ENCODE peak calls at places on chromosomes 6 and 20, in eight cellular contexts. One of them, this sample, is unnamed.

GRCh38 chr6:40852667-40853383 is 186.2 kb downstream of the UNC5CL start:
- DNase-seq in GM12865: peak; percentile 3
- DNase-seq in neural progenitor cell: peak; percentile 33
- DNase-seq in PC-9: no peak
- DNase-seq in A549: no peak
- DNase-seq in mucosa of descending colon: no peak
- DNase-seq in NB4: peak; percentile 43
- DNase-seq in GM23338: peak; percentile 67
- DNase-seq in this sample: no peak

GRCh38 chr6:30600576-30600975 is 16.5 kb downstream of the PPP1R10 start:
- DNase-seq in mucosa of descending colon: no peak
- DNase-seq in GM23338: no peak
- DNase-seq in neural progenitor cell: no peak
- DNase-seq in PC-9: no peak
- DNase-seq in GM12865: no peak
- DNase-seq in A549: peak; percentile 26
- DNase-seq in NB4: no peak
- DNase-seq in this sample: no peak

GRCh38 chr6:158567871-158568401 is 8.0 kb downstream of the TMEM181 start:
- DNase-seq in A549: no peak
- DNase-seq in neural progenitor cell: no peak
- DNase-seq in mucosa of descending colon: no peak
- DNase-seq in PC-9: no peak
- DNase-seq in NB4: no peak
- DNase-seq in GM23338: no peak
- DNase-seq in GM12865: no peak
- DNase-seq in this sample: no peak

GRCh38 chr6:113669641-113670040 is 187.5 kb upstream of the MARCKS start:
- DNase-seq in mucosa of descending colon: no peak
- DNase-seq in NB4: no peak
- DNase-seq in A549: no peak
- DNase-seq in neural progenitor cell: no peak
- DNase-seq in GM23338: no peak
- DNase-seq in PC-9: no peak
- DNase-seq in GM12865: no peak
- DNase-seq in this sample: no peak

GRCh38 chr6:52361945-52362442 is at the start of gene PAQR8:
- DNase-seq in NB4: peak; percentile 87
- DNase-seq in PC-9: no peak
- DNase-seq in GM12865: peak; percentile 87
- DNase-seq in GM23338: peak; percentile 72
- DNase-seq in neural progenitor cell: peak; percentile 81
- DNase-seq in A549: peak; percentile 24
- DNase-seq in mucosa of descending colon: peak; percentile 90
- DNase-seq in this sample: no peak

GRCh38 chr20:63740501-63741353 is 1.2 kb downstream of the SLC2A4RG start:
- DNase-seq in neural progenitor cell: peak; percentile 83
- DNase-seq in GM12865: peak; percentile 49
- DNase-seq in A549: peak; percentile 90
- DNase-seq in PC-9: peak; percentile 82
- DNase-seq in mucosa of descending colon: peak; percentile 92
- DNase-seq in GM23338: peak; percentile 73
- DNase-seq in NB4: peak; percentile 95
- DNase-seq in this sample: no peak

GRCh38 chr6:27312146-27312949 is at the start of gene POM121L2:
- DNase-seq in mucosa of descending colon: peak; percentile 65
- DNase-seq in neural progenitor cell: peak; percentile 84
- DNase-seq in PC-9: peak; percentile 64
- DNase-seq in GM12865: peak; percentile 77
- DNase-seq in A549: peak; percentile 80
- DNase-seq in GM23338: peak; percentile 92
- DNase-seq in NB4: peak; percentile 84
- DNase-seq in this sample: no peak

GRCh38 chr20:25750765-25751696 is 54.4 kb upstream of the ZNF337 start:
- DNase-seq in mucosa of descending colon: peak; percentile 74
- DNase-seq in NB4: peak; percentile 12
- DNase-seq in GM12865: peak; percentile 66
- DNase-seq in A549: peak; percentile 77
- DNase-seq in PC-9: no peak
- DNase-seq in neural progenitor cell: peak; percentile 19
- DNase-seq in GM23338: peak; percentile 64
- DNase-seq in this sample: no peak

DNA sequence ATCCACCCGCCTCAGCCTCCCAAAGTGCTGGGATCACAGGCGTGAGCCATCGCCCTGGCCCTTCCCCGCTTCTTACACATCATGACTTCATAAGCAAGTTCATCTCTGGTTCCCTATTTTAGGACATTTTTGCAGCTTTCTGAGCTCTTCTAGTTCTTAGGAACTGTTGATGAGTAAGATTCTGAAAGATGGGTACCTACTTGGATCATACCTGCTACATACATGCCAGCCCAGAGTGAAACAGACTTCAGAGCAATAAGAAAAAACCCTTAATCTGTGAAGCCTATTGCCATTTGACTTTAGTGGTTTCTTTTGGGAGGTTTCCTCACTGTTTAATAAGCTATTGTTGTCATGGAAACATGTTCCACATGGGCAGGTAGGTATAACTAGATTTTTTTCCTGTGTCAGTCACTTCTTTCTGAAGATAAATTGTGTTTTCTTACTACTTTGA is 27.9 kb upstream of the TMEM217 start:
- DNase-seq in NB4: no peak
- DNase-seq in PC-9: no peak
- DNase-seq in GM23338: no peak
- DNase-seq in mucosa of descending colon: no peak
- DNase-seq in neural progenitor cell: no peak
- DNase-seq in GM12865: peak; percentile 55
- DNase-seq in A549: no peak
- DNase-seq in this sample: no peak
- TF ChIP-seq CTCF in NB4: no peak
- TF ChIP-seq CTCF in PC-9: no peak
- TF ChIP-seq CTCF in GM23338: no peak
- TF ChIP-seq CTCF in mucosa of descending colon: no peak
- TF ChIP-seq CTCF in neural progenitor cell: no peak
- TF ChIP-seq CTCF in GM12865: no peak
- TF ChIP-seq CTCF in A549: no peak
- TF ChIP-seq CTCF in this sample: no peak

GRCh38 chr20:771741-772464 is 3.6 kb upstream of the SLC52A3 start:
- DNase-seq in mucosa of descending colon: no peak
- DNase-seq in GM23338: no peak
- DNase-seq in A549: no peak
- DNase-seq in neural progenitor cell: no peak
- DNase-seq in NB4: no peak
- DNase-seq in GM12865: no peak
- DNase-seq in PC-9: no peak
- DNase-seq in this sample: no peak

GRCh38 chr20:770691-771090 is 2.4 kb upstream of the SLC52A3 start:
- DNase-seq in mucosa of descending colon: no peak
- DNase-seq in NB4: no peak
- DNase-seq in neural progenitor cell: no peak
- DNase-seq in A549: no peak
- DNase-seq in GM12865: no peak
- DNase-seq in GM23338: no peak
- DNase-seq in PC-9: no peak
- DNase-seq in this sample: no peak

GRCh38 chr20:766906-767305 is 1.4 kb downstream of the SLC52A3 start:
- DNase-seq in PC-9: peak; percentile 94
- DNase-seq in A549: no peak
- DNase-seq in GM12865: no peak
- DNase-seq in mucosa of descending colon: no peak
- DNase-seq in neural progenitor cell: no peak
- DNase-seq in NB4: no peak
- DNase-seq in GM23338: no peak
- DNase-seq in this sample: no peak

GRCh38 chr20:764255-764654 is 4.0 kb downstream of the SLC52A3 start:
- DNase-seq in mucosa of descending colon: no peak
- DNase-seq in GM12865: no peak
- DNase-seq in A549: no peak
- DNase-seq in GM23338: no peak
- DNase-seq in neural progenitor cell: no peak
- DNase-seq in PC-9: no peak
- DNase-seq in NB4: no peak
- DNase-seq in this sample: no peak

DNA sequence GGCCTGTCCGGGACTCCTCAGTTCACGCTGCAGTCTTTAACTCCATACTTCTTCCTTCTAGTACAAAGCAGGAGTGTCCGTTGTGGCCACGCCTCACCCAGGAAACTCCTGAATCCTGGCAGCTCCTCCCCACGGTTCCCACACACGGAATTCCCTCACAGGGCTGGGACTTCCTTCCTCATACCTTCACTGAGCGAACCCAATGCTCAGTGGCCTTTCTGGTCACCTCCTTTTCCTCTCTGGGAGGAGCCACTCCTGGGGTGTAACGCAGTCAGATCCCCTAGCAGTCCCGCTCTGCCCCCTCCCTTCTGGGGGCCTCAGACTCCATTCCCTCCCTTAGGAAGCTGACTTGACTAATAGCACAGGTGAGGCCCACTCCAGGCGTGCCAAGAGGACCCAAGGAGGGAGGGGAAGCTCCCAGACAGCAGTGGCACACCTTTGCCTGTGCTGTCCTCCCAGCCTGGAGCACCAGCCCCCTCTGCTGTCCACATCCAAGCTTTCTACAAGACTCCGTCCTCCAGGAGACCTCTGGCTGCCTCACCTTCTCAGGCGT is at the start of gene SLC52A3:
- DNase-seq in GM12865: no peak
- DNase-seq in PC-9: peak; percentile 97
- DNase-seq in mucosa of descending colon: peak; percentile 87
- DNase-seq in A549: peak; percentile 79
- DNase-seq in GM23338: peak; percentile 80
- DNase-seq in NB4: peak; percentile 39
- DNase-seq in neural progenitor cell: peak; percentile 51
- DNase-seq in this sample: no peak
- H3K4me3 ChIP-seq in GM12865: no peak within 1 kb of the TSS
- H3K4me3 ChIP-seq in PC-9: peak within 1 kb of the TSS; percentile 53
- H3K4me3 ChIP-seq in mucosa of descending colon: no peak within 1 kb of the TSS
- H3K4me3 ChIP-seq in A549: no peak within 1 kb of the TSS
- H3K4me3 ChIP-seq in GM23338: no peak within 1 kb of the TSS
- H3K4me3 ChIP-seq in NB4: no peak within 1 kb of the TSS
- H3K4me3 ChIP-seq in neural progenitor cell: no peak within 1 kb of the TSS
- H3K4me3 ChIP-seq in this sample: no peak within 1 kb of the TSS

GRCh38 chr6:21300439-21300838 is 293.1 kb upstream of the SOX4 start:
- DNase-seq in neural progenitor cell: no peak
- DNase-seq in GM23338: no peak
- DNase-seq in NB4: no peak
- DNase-seq in mucosa of descending colon: no peak
- DNase-seq in PC-9: no peak
- DNase-seq in A549: no peak
- DNase-seq in GM12865: no peak
- DNase-seq in this sample: no peak

GRCh38 chr6:21309791-21310190 is 283.8 kb upstream of the SOX4 start:
- DNase-seq in A549: no peak
- DNase-seq in NB4: no peak
- DNase-seq in GM12865: no peak
- DNase-seq in GM23338: no peak
- DNase-seq in PC-9: no peak
- DNase-seq in mucosa of descending colon: no peak
- DNase-seq in neural progenitor cell: peak; percentile 31
- DNase-seq in this sample: no peak

GRCh38 chr6:21310736-21311135 is 282.8 kb upstream of the SOX4 start:
- DNase-seq in GM23338: no peak
- DNase-seq in A549: no peak
- DNase-seq in mucosa of descending colon: no peak
- DNase-seq in NB4: no peak
- DNase-seq in neural progenitor cell: no peak
- DNase-seq in PC-9: no peak
- DNase-seq in GM12865: no peak
- DNase-seq in this sample: no peak

DNA sequence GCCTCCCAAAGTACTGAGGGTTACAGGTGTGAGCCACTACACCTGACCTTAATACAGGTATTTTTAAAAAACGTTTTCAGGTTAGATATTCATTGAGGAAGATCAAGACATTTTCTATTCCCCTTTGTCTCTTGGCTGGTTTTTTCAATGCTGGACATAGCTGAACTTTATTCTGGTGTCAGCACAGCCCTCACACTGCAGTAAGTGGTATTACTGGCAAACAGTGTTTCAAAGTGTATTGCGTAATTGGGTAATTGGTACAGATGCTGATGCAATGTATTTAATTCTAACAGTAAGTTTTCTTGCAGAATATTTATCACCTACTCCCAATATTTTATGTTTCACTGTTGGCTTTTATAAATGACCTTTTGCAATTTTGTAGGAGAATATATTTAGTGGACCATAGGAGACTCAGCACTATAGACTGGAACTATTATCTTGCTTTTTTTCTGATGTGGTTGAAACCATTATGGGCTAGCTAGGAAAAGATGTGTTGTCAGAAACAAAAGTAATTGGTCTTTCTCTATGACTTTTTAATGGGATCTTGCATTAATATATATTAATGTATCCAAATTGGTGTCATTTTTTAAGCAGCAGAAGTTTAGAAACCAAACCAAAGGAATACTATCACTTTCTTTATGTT is 287.6 kb upstream of the SOX4 start:
- DNase-seq in neural progenitor cell: no peak
- DNase-seq in GM23338: no peak
- DNase-seq in PC-9: peak; percentile 50
- DNase-seq in A549: peak; percentile 8
- DNase-seq in NB4: peak; percentile 78
- DNase-seq in GM12865: no peak
- DNase-seq in mucosa of descending colon: no peak
- DNase-seq in this sample: no peak
- TF ChIP-seq CTCF in neural progenitor cell: no peak
- TF ChIP-seq CTCF in GM23338: peak; percentile 9
- TF ChIP-seq CTCF in PC-9: no peak
- TF ChIP-seq CTCF in A549: no peak
- TF ChIP-seq CTCF in NB4: no peak
- TF ChIP-seq CTCF in GM12865: no peak
- TF ChIP-seq CTCF in mucosa of descending colon: no peak
- TF ChIP-seq CTCF in this sample: no peak

GRCh38 chr6:98944168-98944567 is 3.6 kb downstream of the FBXL4 start:
- DNase-seq in A549: no peak
- DNase-seq in GM12865: no peak
- DNase-seq in NB4: no peak
- DNase-seq in mucosa of descending colon: no peak
- DNase-seq in PC-9: no peak
- DNase-seq in neural progenitor cell: no peak
- DNase-seq in GM23338: no peak
- DNase-seq in this sample: no peak

GRCh38 chr6:98946266-98946817 is 1.4 kb downstream of the FBXL4 start:
- DNase-seq in PC-9: no peak
- DNase-seq in GM23338: no peak
- DNase-seq in mucosa of descending colon: no peak
- DNase-seq in NB4: peak; percentile 21
- DNase-seq in A549: no peak
- DNase-seq in neural progenitor cell: no peak
- DNase-seq in GM12865: peak; percentile 3
- DNase-seq in this sample: no peak

GRCh38 chr6:98946877-98947410 is 802 bp downstream of the FBXL4 start:
- DNase-seq in neural progenitor cell: peak; percentile 3
- DNase-seq in PC-9: peak; percentile 43
- DNase-seq in GM23338: no peak
- DNase-seq in NB4: peak; percentile 49
- DNase-seq in GM12865: peak; percentile 62
- DNase-seq in A549: peak; percentile 18
- DNase-seq in mucosa of descending colon: peak; percentile 70
- DNase-seq in this sample: no peak

GRCh38 chr6:98944598-98945011 is 3.1 kb downstream of the FBXL4 start:
- DNase-seq in NB4: no peak
- DNase-seq in PC-9: no peak
- DNase-seq in GM12865: no peak
- DNase-seq in A549: peak; percentile 14
- DNase-seq in mucosa of descending colon: no peak
- DNase-seq in neural progenitor cell: no peak
- DNase-seq in GM23338: no peak
- DNase-seq in this sample: no peak

DNA sequence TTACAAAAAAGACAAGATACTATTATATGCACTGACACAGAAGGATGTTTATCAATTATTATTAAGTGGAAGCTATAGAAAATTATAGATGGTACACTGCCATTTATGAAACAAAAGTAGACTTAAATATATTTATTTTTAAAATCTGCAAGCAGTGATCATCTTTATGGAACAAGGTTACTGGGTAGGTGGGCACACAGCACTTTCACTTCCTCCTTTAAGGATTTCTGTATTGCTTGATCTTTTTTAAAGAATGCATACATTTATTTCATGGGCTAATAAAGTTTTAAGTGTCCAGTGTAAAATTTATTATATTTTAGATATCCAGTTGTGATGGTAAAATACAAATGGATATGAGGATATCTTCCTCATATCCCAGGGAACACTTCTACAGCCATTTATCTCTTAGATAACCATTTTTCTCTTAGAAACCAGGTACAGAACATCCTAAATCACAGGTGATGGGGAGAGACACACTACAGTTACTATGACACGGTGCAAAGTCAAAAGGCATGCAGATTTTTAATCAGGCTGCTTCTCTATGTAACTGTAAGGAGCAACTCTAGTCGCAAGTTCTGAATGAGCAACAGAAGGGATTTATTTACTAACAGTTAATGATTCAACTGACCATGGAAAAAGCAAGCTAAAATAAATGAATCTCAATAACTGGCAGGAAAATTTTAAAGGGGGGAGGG is 2.3 kb downstream of the FBXL4 start:
- DNase-seq in neural progenitor cell: no peak
- DNase-seq in GM12865: no peak
- DNase-seq in NB4: peak; percentile 39
- DNase-seq in GM23338: no peak
- DNase-seq in A549: no peak
- DNase-seq in mucosa of descending colon: no peak
- DNase-seq in PC-9: no peak
- DNase-seq in this sample: no peak
- H3K4me3 ChIP-seq in neural progenitor cell: peak overlapping the region; percentile 83
- H3K4me3 ChIP-seq in GM12865: no peak overlapping the region
- H3K4me3 ChIP-seq in NB4: peak overlapping the region; percentile 92
- H3K4me3 ChIP-seq in GM23338: no peak overlapping the region
- H3K4me3 ChIP-seq in A549: peak overlapping the region; percentile 9
- H3K4me3 ChIP-seq in mucosa of descending colon: no peak overlapping the region
- H3K4me3 ChIP-seq in PC-9: peak overlapping the region; percentile 97
- H3K4me3 ChIP-seq in this sample: no peak overlapping the region

This sample was measured in GM12864.